ENCODE peak calls at places on chromosomes 13 and 19, in ten cellular contexts. One of them, this sample, is unnamed. For H3K9me3, the result is how much of the 10 kb centered on the place peaks cover.

GRCh38 chr13:75687145-75687763 is 51.1 kb downstream of the LMO7 start:
- DNase-seq in adipocyte: peak
- DNase-seq in endodermal cell: no peak
- DNase-seq in mucosa of descending colon: no peak
- DNase-seq in DND-41: no peak
- DNase-seq in H9: no peak
- DNase-seq in uterus: no peak
- DNase-seq in tibial artery: no peak
- DNase-seq in mammary epithelial cell: peak
- DNase-seq in CD8-positive, alpha-beta memory T cell: no peak
- DNase-seq in this sample: no peak

GRCh38 chr13:45238945-45239795 is 38.3 kb upstream of the KCTD4 start:
- DNase-seq in CD8-positive, alpha-beta memory T cell: no peak
- DNase-seq in tibial artery: no peak
- DNase-seq in DND-41: no peak
- DNase-seq in mammary epithelial cell: peak
- DNase-seq in adipocyte: peak
- DNase-seq in mucosa of descending colon: no peak
- DNase-seq in endodermal cell: no peak
- DNase-seq in uterus: no peak
- DNase-seq in H9: no peak
- DNase-seq in this sample: no peak

GRCh38 chr13:60384911-60385310 is 12.1 kb upstream of the TDRD3 start:
- DNase-seq in CD8-positive, alpha-beta memory T cell: no peak
- DNase-seq in uterus: no peak
- DNase-seq in mammary epithelial cell: no peak
- DNase-seq in mucosa of descending colon: no peak
- DNase-seq in H9: no peak
- DNase-seq in adipocyte: no peak
- DNase-seq in tibial artery: no peak
- DNase-seq in endodermal cell: no peak
- DNase-seq in DND-41: no peak
- DNase-seq in this sample: no peak

GRCh38 chr13:113666951-113667701 is at the start of gene GRK1:
- DNase-seq in uterus: peak
- DNase-seq in mucosa of descending colon: peak
- DNase-seq in adipocyte: no peak
- DNase-seq in CD8-positive, alpha-beta memory T cell: no peak
- DNase-seq in endodermal cell: peak
- DNase-seq in H9: no peak
- DNase-seq in mammary epithelial cell: no peak
- DNase-seq in tibial artery: peak
- DNase-seq in DND-41: no peak
- DNase-seq in this sample: peak

GRCh38 chr19:43984687-43985000 is 656 bp downstream of the ZNF155 start:
- DNase-seq in endodermal cell: peak
- DNase-seq in H9: no peak
- DNase-seq in CD8-positive, alpha-beta memory T cell: no peak
- DNase-seq in DND-41: peak
- DNase-seq in uterus: no peak
- DNase-seq in mammary epithelial cell: no peak
- DNase-seq in mucosa of descending colon: peak
- DNase-seq in tibial artery: peak
- DNase-seq in adipocyte: no peak
- DNase-seq in this sample: no peak

GRCh38 chr19:33402421-33403220 is 29.1 kb downstream of the CEBPG start:
- DNase-seq in endodermal cell: no peak
- DNase-seq in tibial artery: peak
- DNase-seq in DND-41: no peak
- DNase-seq in H9: no peak
- DNase-seq in uterus: no peak
- DNase-seq in CD8-positive, alpha-beta memory T cell: no peak
- DNase-seq in adipocyte: no peak
- DNase-seq in mucosa of descending colon: peak
- DNase-seq in mammary epithelial cell: no peak
- DNase-seq in this sample: no peak

GRCh38 chr19:2503521-2504109 is 27.7 kb downstream of the GADD45B start:
- DNase-seq in tibial artery: no peak
- DNase-seq in endodermal cell: peak
- DNase-seq in mammary epithelial cell: peak
- DNase-seq in mucosa of descending colon: no peak
- DNase-seq in DND-41: no peak
- DNase-seq in H9: no peak
- DNase-seq in CD8-positive, alpha-beta memory T cell: peak
- DNase-seq in uterus: no peak
- DNase-seq in adipocyte: peak
- DNase-seq in this sample: no peak

GRCh38 chr13:111533900-111534645 is 213.6 kb downstream of the TEX29 start:
- DNase-seq in mammary epithelial cell: no peak
- DNase-seq in adipocyte: no peak
- DNase-seq in DND-41: no peak
- DNase-seq in uterus: no peak
- DNase-seq in mucosa of descending colon: no peak
- DNase-seq in H9: no peak
- DNase-seq in tibial artery: no peak
- DNase-seq in endodermal cell: no peak
- DNase-seq in CD8-positive, alpha-beta memory T cell: no peak
- DNase-seq in this sample: no peak

GRCh38 chr13:113096052-113096744 is 9.4 kb upstream of the F7 start:
- DNase-seq in tibial artery: no peak
- DNase-seq in CD8-positive, alpha-beta memory T cell: no peak
- DNase-seq in endodermal cell: no peak
- DNase-seq in mucosa of descending colon: no peak
- DNase-seq in adipocyte: no peak
- DNase-seq in uterus: no peak
- DNase-seq in H9: no peak
- DNase-seq in mammary epithelial cell: no peak
- DNase-seq in DND-41: no peak
- DNase-seq in this sample: no peak

GRCh38 chr13:74128171-74128767 is 5.9 kb downstream of the KLF12 start:
- DNase-seq in uterus: no peak
- DNase-seq in DND-41: no peak
- DNase-seq in tibial artery: no peak
- DNase-seq in adipocyte: peak
- DNase-seq in mucosa of descending colon: no peak
- DNase-seq in H9: no peak
- DNase-seq in mammary epithelial cell: no peak
- DNase-seq in CD8-positive, alpha-beta memory T cell: no peak
- DNase-seq in endodermal cell: no peak
- DNase-seq in this sample: no peak

GRCh38 chr13:106047859-106048258 is 487.6 kb downstream of the EFNB2 start:
- DNase-seq in DND-41: no peak
- DNase-seq in mammary epithelial cell: peak
- DNase-seq in mucosa of descending colon: no peak
- DNase-seq in tibial artery: no peak
- DNase-seq in CD8-positive, alpha-beta memory T cell: no peak
- DNase-seq in H9: no peak
- DNase-seq in endodermal cell: no peak
- DNase-seq in uterus: no peak
- DNase-seq in adipocyte: no peak
- DNase-seq in this sample: no peak

GRCh38 chr13:79307433-79307861 is 98.6 kb downstream of the RBM26 start:
- DNase-seq in H9: no peak
- DNase-seq in mucosa of descending colon: no peak
- DNase-seq in endodermal cell: no peak
- DNase-seq in CD8-positive, alpha-beta memory T cell: no peak
- DNase-seq in adipocyte: no peak
- DNase-seq in uterus: no peak
- DNase-seq in DND-41: no peak
- DNase-seq in mammary epithelial cell: no peak
- DNase-seq in tibial artery: no peak
- DNase-seq in this sample: no peak

GRCh38 chr19:37583340-37583739 is 11.3 kb downstream of the ZNF571 start:
- DNase-seq in adipocyte: no peak
- DNase-seq in uterus: no peak
- DNase-seq in mucosa of descending colon: no peak
- DNase-seq in tibial artery: no peak
- DNase-seq in endodermal cell: peak
- DNase-seq in DND-41: no peak
- DNase-seq in mammary epithelial cell: no peak
- DNase-seq in CD8-positive, alpha-beta memory T cell: no peak
- DNase-seq in H9: no peak
- DNase-seq in this sample: no peak
- H3K9me3 ChIP-seq in adipocyte: half or more
- H3K9me3 ChIP-seq in uterus: under half
- H3K9me3 ChIP-seq in mucosa of descending colon: under half
- H3K9me3 ChIP-seq in tibial artery: under half
- H3K9me3 ChIP-seq in endodermal cell: half or more
- H3K9me3 ChIP-seq in DND-41: half or more
- H3K9me3 ChIP-seq in mammary epithelial cell: under half
- H3K9me3 ChIP-seq in CD8-positive, alpha-beta memory T cell: under half
- H3K9me3 ChIP-seq in H9: under half
- H3K9me3 ChIP-seq in this sample: half or more

GRCh38 chr19:37009871-37010270 is 68.4 kb upstream of the ZNF420 start:
- DNase-seq in adipocyte: no peak
- DNase-seq in H9: no peak
- DNase-seq in tibial artery: no peak
- DNase-seq in uterus: no peak
- DNase-seq in mucosa of descending colon: no peak
- DNase-seq in endodermal cell: no peak
- DNase-seq in DND-41: no peak
- DNase-seq in CD8-positive, alpha-beta memory T cell: no peak
- DNase-seq in mammary epithelial cell: no peak
- DNase-seq in this sample: no peak

GRCh38 chr19:37012093-37012745 is 66.0 kb upstream of the ZNF420 start:
- DNase-seq in uterus: no peak
- DNase-seq in adipocyte: no peak
- DNase-seq in endodermal cell: no peak
- DNase-seq in CD8-positive, alpha-beta memory T cell: no peak
- DNase-seq in mucosa of descending colon: no peak
- DNase-seq in mammary epithelial cell: no peak
- DNase-seq in H9: no peak
- DNase-seq in DND-41: no peak
- DNase-seq in tibial artery: no peak
- DNase-seq in this sample: no peak

DNA sequence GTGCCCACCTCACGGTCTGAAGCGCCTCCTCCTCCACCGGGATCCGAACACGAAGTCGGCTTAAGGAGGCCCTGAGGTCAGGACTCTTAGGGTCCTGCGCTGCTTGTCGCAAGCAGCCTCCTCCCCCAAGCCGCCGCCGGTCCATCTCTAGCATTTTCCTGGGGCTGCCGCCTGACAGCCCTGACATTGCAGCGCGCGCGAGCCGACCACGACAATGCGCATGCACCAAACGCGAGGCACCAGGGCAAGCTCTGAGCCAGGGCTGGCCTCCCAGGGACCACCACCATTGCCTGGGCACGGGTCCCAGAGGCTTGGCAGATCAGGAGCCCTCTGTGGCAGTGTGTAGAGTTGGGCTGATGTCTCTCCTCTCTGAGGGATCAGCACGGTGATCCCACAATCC is 63.8 kb upstream of the ZNF420 start:
- DNase-seq in tibial artery: no peak
- DNase-seq in adipocyte: no peak
- DNase-seq in H9: no peak
- DNase-seq in endodermal cell: no peak
- DNase-seq in DND-41: no peak
- DNase-seq in mucosa of descending colon: no peak
- DNase-seq in CD8-positive, alpha-beta memory T cell: no peak
- DNase-seq in uterus: no peak
- DNase-seq in mammary epithelial cell: no peak
- DNase-seq in this sample: no peak
- H3K9me3 ChIP-seq in tibial artery: under half
- H3K9me3 ChIP-seq in adipocyte: under half
- H3K9me3 ChIP-seq in H9: half or more
- H3K9me3 ChIP-seq in endodermal cell: under half
- H3K9me3 ChIP-seq in DND-41: under half
- H3K9me3 ChIP-seq in mucosa of descending colon: half or more
- H3K9me3 ChIP-seq in CD8-positive, alpha-beta memory T cell: under half
- H3K9me3 ChIP-seq in uterus: under half
- H3K9me3 ChIP-seq in mammary epithelial cell: half or more
- H3K9me3 ChIP-seq in this sample: under half

GRCh38 chr13:85930108-85930507 is 130.9 kb upstream of the SLITRK6 start:
- DNase-seq in adipocyte: no peak
- DNase-seq in uterus: no peak
- DNase-seq in CD8-positive, alpha-beta memory T cell: no peak
- DNase-seq in mucosa of descending colon: no peak
- DNase-seq in tibial artery: no peak
- DNase-seq in H9: no peak
- DNase-seq in endodermal cell: no peak
- DNase-seq in mammary epithelial cell: no peak
- DNase-seq in DND-41: no peak
- DNase-seq in this sample: no peak

DNA sequence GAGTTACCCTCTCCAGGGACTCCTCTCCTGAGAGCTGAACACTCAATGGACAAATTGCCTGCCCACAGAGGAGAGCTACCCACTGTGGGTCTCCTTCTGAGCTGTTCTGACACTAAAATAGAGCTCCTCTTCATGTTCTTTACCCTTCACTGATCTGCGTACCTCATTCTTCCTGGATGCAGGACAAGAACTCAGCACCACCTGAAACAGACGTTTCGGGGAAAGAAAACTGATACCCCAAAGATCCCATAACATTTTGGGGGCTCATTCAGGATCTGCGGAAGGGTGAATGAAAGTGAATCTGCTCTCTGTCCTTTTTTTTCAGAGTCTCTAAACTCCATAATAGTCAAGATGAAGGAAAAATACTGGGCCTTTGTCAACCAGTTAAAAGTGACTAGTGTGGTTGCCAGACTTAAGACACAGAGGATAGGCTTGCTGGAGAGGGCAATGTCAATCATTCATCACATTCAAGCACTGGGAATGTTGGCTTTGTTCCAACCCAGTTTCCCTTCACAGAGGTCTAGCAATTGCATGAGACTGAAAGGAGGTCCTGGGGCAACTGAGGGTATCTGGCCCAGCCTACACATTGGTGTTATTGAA is 136.7 kb upstream of the SLITRK6 start:
- DNase-seq in endodermal cell: no peak
- DNase-seq in adipocyte: no peak
- DNase-seq in mucosa of descending colon: no peak
- DNase-seq in DND-41: no peak
- DNase-seq in tibial artery: no peak
- DNase-seq in mammary epithelial cell: no peak
- DNase-seq in uterus: no peak
- DNase-seq in CD8-positive, alpha-beta memory T cell: no peak
- DNase-seq in H9: no peak
- DNase-seq in this sample: no peak
- H3K9me3 ChIP-seq in endodermal cell: under half
- H3K9me3 ChIP-seq in adipocyte: under half
- H3K9me3 ChIP-seq in mucosa of descending colon: under half
- H3K9me3 ChIP-seq in DND-41: under half
- H3K9me3 ChIP-seq in tibial artery: under half
- H3K9me3 ChIP-seq in mammary epithelial cell: under half
- H3K9me3 ChIP-seq in uterus: under half
- H3K9me3 ChIP-seq in CD8-positive, alpha-beta memory T cell: under half
- H3K9me3 ChIP-seq in H9: under half
- H3K9me3 ChIP-seq in this sample: under half

DNA sequence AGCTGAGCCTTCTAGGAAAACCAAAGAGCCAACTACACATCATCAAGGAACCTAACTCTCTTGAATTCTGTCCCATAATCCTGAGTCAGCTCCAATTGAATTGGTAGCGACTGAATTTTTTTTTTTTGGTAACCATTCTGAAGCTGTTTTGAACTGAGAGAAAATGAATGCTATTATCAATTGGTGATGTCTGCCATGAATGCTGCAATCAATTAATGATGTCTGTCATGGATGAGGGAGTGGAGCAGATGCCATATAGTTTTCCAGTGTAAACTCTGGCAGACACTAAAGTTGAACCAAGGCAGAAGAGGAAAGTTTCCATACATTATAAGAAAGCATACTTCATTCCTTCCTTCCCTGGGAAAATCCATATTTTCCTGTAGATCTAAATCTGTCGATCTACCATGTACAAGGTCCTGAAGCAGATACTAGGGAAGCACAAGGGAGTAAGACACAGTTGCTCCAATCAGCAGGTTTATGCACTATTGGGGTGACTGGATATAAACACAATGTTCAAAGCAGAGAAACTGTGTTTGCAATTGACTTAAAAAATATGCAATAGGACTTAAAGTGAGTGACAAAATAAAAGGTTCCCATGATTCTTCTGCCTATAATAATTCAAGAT is 48.8 kb downstream of the MBD3L1 start:
- DNase-seq in mucosa of descending colon: no peak
- DNase-seq in tibial artery: no peak
- DNase-seq in uterus: no peak
- DNase-seq in DND-41: no peak
- DNase-seq in adipocyte: no peak
- DNase-seq in mammary epithelial cell: no peak
- DNase-seq in CD8-positive, alpha-beta memory T cell: no peak
- DNase-seq in H9: no peak
- DNase-seq in endodermal cell: no peak
- DNase-seq in this sample: no peak
- H3K9me3 ChIP-seq in mucosa of descending colon: under half
- H3K9me3 ChIP-seq in tibial artery: under half
- H3K9me3 ChIP-seq in uterus: under half
- H3K9me3 ChIP-seq in DND-41: under half
- H3K9me3 ChIP-seq in adipocyte: under half
- H3K9me3 ChIP-seq in mammary epithelial cell: under half
- H3K9me3 ChIP-seq in CD8-positive, alpha-beta memory T cell: under half
- H3K9me3 ChIP-seq in H9: half or more
- H3K9me3 ChIP-seq in endodermal cell: half or more
- H3K9me3 ChIP-seq in this sample: under half

This sample was measured in suprapubic skin.